ENCODE peak calls at places on chromosomes 12 and 14, in four cellular contexts. Z, L, M and O are unnamed samples.
A peak's percentile ranks its signal among the peaks of the same experiment; 100 is the strongest.

GRCh38 chr12:16523570-16524331 is 82.2 kb downstream of the LMO3 start:
- DNase-seq in L (no peak), M (no peak), Z (no peak), O (no peak)

GRCh38 chr14:103209054-103209453 is 85.8 kb downstream of the TNFAIP2 start:
- DNase-seq in M (peak; percentile 32), Z (no peak), L (peak; percentile 14), O (no peak)

GRCh38 chr12:10701843-10702242 is 21.3 kb downstream of the YBX3 start:
- DNase-seq in M (no peak), L (no peak), Z (no peak), O (no peak)

GRCh38 chr14:104805326-104805678 is 4.4 kb downstream of the ZBTB42 start:
- DNase-seq in Z (no peak), L (peak; percentile 81), M (peak; percentile 79), O (no peak)

GRCh38 chr12:95736631-95737030 is 53.9 kb downstream of the NTN4 start:
- DNase-seq in L (no peak), M (no peak), Z (no peak), O (no peak)

GRCh38 chr12:126430921-126431320 is 1365.7 kb downstream of the AACS start:
- DNase-seq in M (no peak), L (no peak), Z (no peak), O (no peak)

GRCh38 chr14:51727526-51727925 is 75.8 kb downstream of the FRMD6 start:
- DNase-seq in L (no peak), Z (no peak), M (no peak), O (no peak)

GRCh38 chr12:17875230-17875629 is 214.8 kb downstream of the RERGL start:
- DNase-seq in M (no peak), L (peak; percentile 7), Z (no peak), O (no peak)

GRCh38 chr12:95459310-95459709 is 14.6 kb upstream of the METAP2 start:
- DNase-seq in Z (no peak), L (no peak), M (no peak), O (no peak)

GRCh38 chr12:97456792-97457191 is 5.8 kb upstream of the RMST start:
- DNase-seq in Z (no peak), M (no peak), L (no peak), O (no peak)

GRCh38 chr14:67971627-67972625 is 152.3 kb downstream of the RAD51B start:
- DNase-seq in L (peak; percentile 57), Z (no peak), M (no peak), O (no peak)

GRCh38 chr14:101495827-101496778 is 65.2 kb upstream of the DIO3 start:
- DNase-seq in M (peak; percentile 23), Z (peak; percentile 54), L (no peak), O (peak; percentile 17)

GRCh38 chr12:12265571-12266388 is 1.1 kb downstream of the LRP6 start:
- DNase-seq in L (peak; percentile 35), M (no peak), Z (no peak), O (no peak)

GRCh38 chr12:30913323-30913722 is 13.2 kb upstream of the TSPAN11 start:
- DNase-seq in Z (no peak), L (no peak), M (no peak), O (no peak)

GRCh38 chr12:45663452-45663851 is 66.1 kb upstream of the ARID2 start:
- DNase-seq in M (no peak), Z (no peak), L (no peak), O (no peak)

GRCh38 chr14:61130512-61131260 is 149.6 kb downstream of the SLC38A6 start:
- DNase-seq in L (no peak), Z (no peak), M (no peak), O (no peak)

GRCh38 chr12:9132008-9132535 is 16.4 kb upstream of the A2M start:
- DNase-seq in M (no peak), Z (no peak), L (peak; percentile 20), O (no peak)

GRCh38 chr12:30985814-30986452 is 59.4 kb downstream of the TSPAN11 start:
- DNase-seq in L (peak; percentile 55), Z (no peak), M (no peak), O (peak; percentile 40)

GRCh38 chr14:50082784-50083466 is 33.4 kb downstream of the VCPKMT start:
- DNase-seq in L (no peak), M (no peak), Z (no peak), O (peak; percentile 58)

GRCh38 chr12:30874455-30875313 is 51.9 kb upstream of the TSPAN11 start:
- DNase-seq in L (no peak), M (no peak), Z (no peak), O (no peak)

GRCh38 chr14:69819607-69820006 is 22.6 kb upstream of the SLC10A1 start:
- DNase-seq in M (no peak), L (no peak), Z (no peak), O (no peak)

GRCh38 chr12:108589028-108589839 is 8.7 kb downstream of the TMEM119 start:
- DNase-seq in M (peak; percentile 46), Z (no peak), L (no peak), O (no peak)

GRCh38 chr12:106759526-106760183 is 14.8 kb upstream of the RIC8B start:
- DNase-seq in L (no peak), M (no peak), Z (no peak), O (no peak)

GRCh38 chr12:1933342-1933992 is 15.0 kb upstream of the CACNA2D4 start:
- DNase-seq in Z (peak; percentile 62), M (no peak), L (no peak), O (peak; percentile 57)

GRCh38 chr14:103372552-103373304 is 12.5 kb upstream of the MARK3 start:
- DNase-seq in L (peak; percentile 78), Z (peak; percentile 37), M (no peak), O (no peak)

GRCh38 chr14:58297762-58298476 is 436 bp upstream of the ARID4A start:
- DNase-seq in L (peak; percentile 100), Z (peak; percentile 99), M (peak; percentile 98), O (peak; percentile 99)

GRCh38 chr14:58297412-58297761 is 968 bp upstream of the ARID4A start:
- DNase-seq in L (no peak), Z (no peak), M (no peak), O (no peak)

GRCh38 chr14:58299665-58300202 is 1.4 kb downstream of the ARID4A start:
- DNase-seq in Z (no peak), L (no peak), M (no peak), O (no peak)

GRCh38 chr14:58298477-58298879 is at the start of gene ARID4A:
- DNase-seq in Z (peak; percentile 98), L (no peak), M (peak; percentile 89), O (peak; percentile 90)

GRCh38 chr14:58298880-58299664 is 717 bp downstream of the ARID4A start:
- DNase-seq in L (no peak), M (peak; percentile 32), Z (peak; percentile 72), O (peak; percentile 91)
- TF ChIP-seq EP300 in L (no peak), M (no peak), Z (no peak), O (no peak)

DNA sequence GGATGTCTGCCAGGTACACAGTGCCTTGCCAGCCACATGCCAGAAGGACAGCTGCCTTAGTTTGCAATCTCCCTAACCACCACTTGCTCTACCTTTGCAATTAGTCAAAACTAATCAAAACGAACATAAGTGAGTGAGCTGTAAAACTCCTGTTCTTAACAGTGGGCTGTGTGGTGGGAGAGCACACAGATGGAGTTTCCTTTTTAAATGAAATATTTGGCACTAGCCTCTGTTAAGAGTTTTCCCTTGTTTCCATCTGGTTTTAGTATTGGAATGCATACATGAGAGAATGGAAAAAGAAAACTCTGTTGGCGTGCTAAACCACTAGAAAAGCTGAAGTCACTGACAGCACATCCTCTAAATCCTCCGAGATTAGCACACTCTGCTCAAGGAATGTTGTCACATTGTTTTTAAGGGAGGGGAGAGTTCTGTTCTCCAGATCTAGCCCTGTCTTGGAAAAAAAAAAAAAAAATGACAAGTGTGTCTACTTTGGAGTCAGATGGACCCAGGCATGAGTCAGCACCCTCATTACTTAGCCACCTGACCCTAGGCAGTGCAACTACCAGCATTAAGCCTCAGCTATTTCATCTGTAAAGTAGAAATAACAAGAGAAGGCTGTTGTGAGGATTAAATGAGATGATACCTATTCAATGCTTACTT is 83.9 kb downstream of the STXBP6 start:
- DNase-seq in M (no peak), L (peak; percentile 28), Z (peak; percentile 81), O (peak; percentile 45)
- H3K4me3 ChIP-seq in M (no peak overlapping the region), L (no peak overlapping the region), Z (no peak overlapping the region), O (no peak overlapping the region)

GRCh38 chr14:89665262-89665661 is 248.2 kb upstream of the FOXN3 start:
- DNase-seq in M (no peak), L (no peak), Z (no peak), O (no peak)

GRCh38 chr14:89658977-89659670 is 242.1 kb upstream of the FOXN3 start:
- DNase-seq in L (no peak), M (no peak), Z (no peak), O (no peak)

GRCh38 chr14:89657014-89657413 is 240.0 kb upstream of the FOXN3 start:
- DNase-seq in L (no peak), Z (no peak), M (no peak), O (no peak)

GRCh38 chr14:89660183-89660582 is 243.2 kb upstream of the FOXN3 start:
- DNase-seq in M (peak; percentile 12), L (no peak), Z (no peak), O (no peak)

GRCh38 chr14:89661392-89661791 is 244.4 kb upstream of the FOXN3 start:
- DNase-seq in L (no peak), Z (no peak), M (no peak), O (no peak)
- TF ChIP-seq EP300 in L (no peak), Z (no peak), M (no peak), O (no peak)

GRCh38 chr12:69330475-69331473 is 17.4 kb upstream of the LYZ start:
- DNase-seq in Z (no peak), M (peak; percentile 12), L (no peak), O (peak; percentile 69)
- H3K4me3 ChIP-seq in Z (peak overlapping the region; percentile 42), M (peak overlapping the region; percentile 32), L (no peak overlapping the region), O (peak overlapping the region; percentile 55)

GRCh38 chr12:49740930-49741881 is at the start of gene TMBIM6:
- DNase-seq in Z (peak; percentile 100), M (peak; percentile 99), L (peak; percentile 100), O (peak; percentile 100)
- TF ChIP-seq EP300 in Z (no peak), M (no peak), L (no peak), O (no peak)

GRCh38 chr12:114743289-114743688 is 59.3 kb upstream of the TBX3 start:
- DNase-seq in Z (no peak), M (no peak), L (no peak), O (no peak)

GRCh38 chr12:114743799-114744198 is 59.8 kb upstream of the TBX3 start:
- DNase-seq in M (no peak), L (no peak), Z (no peak), O (no peak)

GRCh38 chr12:114744285-114744684 is 60.3 kb upstream of the TBX3 start:
- DNase-seq in Z (no peak), L (no peak), M (no peak), O (no peak)

GRCh38 chr12:114746297-114747074 is 62.5 kb upstream of the TBX3 start:
- DNase-seq in L (no peak), M (peak; percentile 56), Z (no peak), O (no peak)

DNA sequence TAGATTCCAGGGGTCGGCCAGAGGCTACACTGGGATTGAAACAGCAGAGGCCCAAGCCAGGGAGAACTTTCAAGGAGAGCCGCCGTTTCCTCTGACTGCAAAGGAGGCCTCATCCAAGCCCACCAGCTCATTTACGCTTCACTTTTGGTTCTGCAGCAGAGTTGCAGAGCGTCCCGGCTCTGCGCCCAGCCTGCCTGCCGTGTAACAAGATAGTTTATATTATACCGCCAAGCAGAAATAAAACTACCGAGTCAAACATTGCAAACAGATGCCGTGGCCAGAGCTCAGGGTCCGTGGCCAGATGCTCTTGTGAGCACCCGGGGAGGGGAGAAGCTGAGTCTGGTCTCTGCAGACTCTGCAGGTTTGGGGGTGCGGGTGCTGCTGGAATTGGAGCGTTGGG is 60.7 kb upstream of the TBX3 start:
- DNase-seq in M (peak; percentile 65), L (no peak), Z (peak; percentile 77), O (no peak)
- H3K4me3 ChIP-seq in M (no peak overlapping the region), L (no peak overlapping the region), Z (peak overlapping the region; percentile 11), O (no peak overlapping the region)